ENCODE peak calls at places on chromosomes 11 and 22, in ten cellular contexts. O, J, K, U, T, H, A, F, Y and E are unnamed samples.
A peak's percentile ranks its signal among the peaks of the same experiment; 100 is the strongest.

GRCh38 chr11:64126796-64127195 is 39.1 kb downstream of the MACROD1 start:
- DNase-seq in O (no peak), J (no peak), K (no peak), U (no peak), T (no peak), H (no peak), A (no peak), F (no peak), Y (no peak), E (no peak)

GRCh38 chr11:61480261-61480660 is 28.3 kb upstream of the LRRC10B start:
- DNase-seq in O (no peak), J (no peak), K (no peak), U (no peak), T (no peak), H (no peak), A (no peak), F (no peak), Y (no peak), E (no peak)

GRCh38 chr11:58676563-58677135 is 54.2 kb downstream of the CNTF start:
- DNase-seq in O (no peak), J (no peak), K (no peak), U (no peak), T (no peak), H (no peak), A (no peak), F (no peak), Y (no peak), E (no peak)

GRCh38 chr11:575324-575995 is 810 bp upstream of the PHRF1 start:
- DNase-seq in O (peak; percentile 88), J (peak; percentile 80), K (no peak), U (peak; percentile 67), T (peak; percentile 59), H (no peak), A (no peak), F (peak; percentile 24), Y (no peak), E (no peak)

GRCh38 chr22:48944756-48945620 is 882.7 kb downstream of the BRD1 start:
- DNase-seq in O (no peak), J (no peak), K (no peak), U (no peak), T (no peak), H (no peak), A (no peak), F (no peak), Y (no peak), E (no peak)

GRCh38 chr11:32334822-32335221 is 100.5 kb downstream of the WT1 start:
- DNase-seq in O (peak; percentile 73), J (peak; percentile 45), K (no peak), U (no peak), T (peak; percentile 22), H (peak; percentile 26), A (no peak), F (peak; percentile 55), Y (peak; percentile 80), E (peak; percentile 20)

GRCh38 chr11:2525941-2526807 is 81.4 kb downstream of the KCNQ1 start:
- DNase-seq in O (no peak), J (no peak), K (no peak), U (no peak), T (no peak), H (no peak), A (no peak), F (no peak), Y (no peak), E (no peak)

GRCh38 chr11:62025429-62026105 is 58.1 kb upstream of the FTH1 start:
- DNase-seq in O (no peak), J (peak; percentile 96), K (peak; percentile 91), U (peak; percentile 98), T (peak; percentile 92), H (peak; percentile 87), A (peak; percentile 75), F (peak; percentile 82), Y (no peak), E (no peak)

GRCh38 chr22:48428556-48429371 is 1398.9 kb downstream of the BRD1 start:
- DNase-seq in O (no peak), J (peak; percentile 50), K (no peak), U (no peak), T (no peak), H (no peak), A (peak; percentile 78), F (no peak), Y (no peak), E (no peak)

GRCh38 chr22:20083157-20083890 is 3.3 kb downstream of the DGCR8 start:
- DNase-seq in O (no peak), J (no peak), K (no peak), U (no peak), T (no peak), H (no peak), A (no peak), F (no peak), Y (no peak), E (no peak)

GRCh38 chr22:20086101-20086599 is 6.1 kb downstream of the DGCR8 start:
- DNase-seq in O (no peak), J (no peak), K (no peak), U (no peak), T (no peak), H (no peak), A (no peak), F (no peak), Y (no peak), E (no peak)

GRCh38 chr22:20084547-20085413 is 4.7 kb downstream of the DGCR8 start:
- DNase-seq in O (peak; percentile 89), J (peak; percentile 27), K (no peak), U (no peak), T (no peak), H (peak; percentile 47), A (peak; percentile 7), F (no peak), Y (peak; percentile 61), E (peak; percentile 45)

GRCh38 chr22:20085651-20086050 is 5.6 kb downstream of the DGCR8 start:
- DNase-seq in O (no peak), J (no peak), K (no peak), U (no peak), T (no peak), H (no peak), A (no peak), F (no peak), Y (no peak), E (no peak)

GRCh38 chr22:20083891-20084546 is 4.0 kb downstream of the DGCR8 start:
- DNase-seq in O (no peak), J (no peak), K (no peak), U (no peak), T (no peak), H (no peak), A (no peak), F (no peak), Y (no peak), E (no peak)
- H4K20me1 ChIP-seq in O (peaks cover 57% of the 10 kb centered on the region), J (peaks cover 9% of the 10 kb centered on the region), K (peaks cover 70% of the 10 kb centered on the region), U (peaks cover 2% of the 10 kb centered on the region), T (peaks cover 40% of the 10 kb centered on the region), H (peaks cover 51% of the 10 kb centered on the region), A (no peaks in the 10 kb centered on the region), F (peaks cover 11% of the 10 kb centered on the region), Y (no peaks in the 10 kb centered on the region), E (peaks cover 78% of the 10 kb centered on the region)

DNA sequence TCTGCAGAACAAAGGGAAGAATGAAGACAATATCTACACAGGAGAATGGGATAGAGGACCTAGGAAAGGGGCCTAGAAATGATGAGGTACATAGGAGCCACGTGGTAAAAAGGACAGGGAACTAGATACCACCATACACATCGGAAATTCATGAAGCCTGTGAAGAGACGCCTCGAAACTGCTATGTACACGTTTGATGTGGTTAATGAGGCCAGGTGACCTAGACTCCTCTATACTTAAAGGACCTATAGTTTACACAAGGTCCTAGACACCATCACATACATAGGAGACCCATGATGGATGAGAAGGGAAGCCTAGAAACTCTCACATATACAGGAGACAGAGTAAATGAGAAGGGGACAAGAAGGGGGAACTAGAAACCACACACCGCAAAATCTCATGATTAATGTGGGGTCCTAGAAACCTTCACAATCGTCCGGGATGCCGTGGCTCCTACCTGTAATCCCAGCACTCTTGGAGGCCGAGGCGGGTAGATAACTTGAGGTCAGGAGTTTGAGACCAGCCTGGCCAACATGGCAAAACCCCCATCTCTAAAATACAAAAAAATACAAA is 23.8 kb downstream of the RHBDD3 start:
- DNase-seq in O (no peak), J (no peak), K (no peak), U (no peak), T (no peak), H (no peak), A (no peak), F (no peak), Y (no peak), E (no peak)
- H4K20me1 ChIP-seq in O (no peaks in the 10 kb centered on the region), J (no peaks in the 10 kb centered on the region), K (no peaks in the 10 kb centered on the region), U (no peaks in the 10 kb centered on the region), T (no peaks in the 10 kb centered on the region), H (no peaks in the 10 kb centered on the region), A (no peaks in the 10 kb centered on the region), F (no peaks in the 10 kb centered on the region), Y (peaks cover 9% of the 10 kb centered on the region), E (no peaks in the 10 kb centered on the region)

GRCh38 chr22:26565889-26566288 is 24.0 kb downstream of the TPST2 start:
- DNase-seq in O (no peak), J (no peak), K (no peak), U (no peak), T (no peak), H (no peak), A (no peak), F (no peak), Y (no peak), E (no peak)

GRCh38 chr22:26565181-26565580 is 24.8 kb downstream of the TPST2 start:
- DNase-seq in O (no peak), J (no peak), K (no peak), U (peak; percentile 51), T (no peak), H (no peak), A (no peak), F (no peak), Y (peak; percentile 56), E (no peak)

GRCh38 chr22:26564181-26564580 is 25.8 kb downstream of the TPST2 start:
- DNase-seq in O (no peak), J (no peak), K (no peak), U (peak; percentile 83), T (no peak), H (no peak), A (no peak), F (no peak), Y (no peak), E (no peak)

GRCh38 chr22:26563022-26563421 is 26.9 kb downstream of the TPST2 start:
- DNase-seq in O (peak; percentile 49), J (no peak), K (no peak), U (no peak), T (no peak), H (no peak), A (no peak), F (no peak), Y (no peak), E (no peak)

GRCh38 chr22:26564672-26565071 is 25.3 kb downstream of the TPST2 start:
- DNase-seq in O (no peak), J (no peak), K (no peak), U (no peak), T (no peak), H (no peak), A (no peak), F (no peak), Y (no peak), E (no peak)
- H4K20me1 ChIP-seq in O (peaks cover 6% of the 10 kb centered on the region), J (no peaks in the 10 kb centered on the region), K (peaks cover 19% of the 10 kb centered on the region), U (no peaks in the 10 kb centered on the region), T (no peaks in the 10 kb centered on the region), H (no peaks in the 10 kb centered on the region), A (no peaks in the 10 kb centered on the region), F (no peaks in the 10 kb centered on the region), Y (no peaks in the 10 kb centered on the region), E (peaks cover 21% of the 10 kb centered on the region)

GRCh38 chr11:66275396-66275795 is 2.6 kb upstream of the CNIH2 start:
- DNase-seq in O (no peak), J (no peak), K (no peak), U (no peak), T (no peak), H (no peak), A (no peak), F (no peak), Y (no peak), E (no peak)
- H4K20me1 ChIP-seq in O (no peaks in the 10 kb centered on the region), J (peaks cover 6% of the 10 kb centered on the region), K (peaks cover 26% of the 10 kb centered on the region), U (no peaks in the 10 kb centered on the region), T (peaks cover 13% of the 10 kb centered on the region), H (peaks cover 10% of the 10 kb centered on the region), A (no peaks in the 10 kb centered on the region), F (no peaks in the 10 kb centered on the region), Y (no peaks in the 10 kb centered on the region), E (peaks cover 64% of the 10 kb centered on the region)

GRCh38 chr22:46779023-46779422 is 16.6 kb downstream of the TBC1D22A start:
- DNase-seq in O (no peak), J (no peak), K (no peak), U (no peak), T (no peak), H (no peak), A (no peak), F (no peak), Y (no peak), E (no peak)
- H4K20me1 ChIP-seq in O (peaks cover 4% of the 10 kb centered on the region), J (peaks cover 12% of the 10 kb centered on the region), K (peaks cover 52% of the 10 kb centered on the region), U (no peaks in the 10 kb centered on the region), T (no peaks in the 10 kb centered on the region), H (peaks cover 21% of the 10 kb centered on the region), A (no peaks in the 10 kb centered on the region), F (no peaks in the 10 kb centered on the region), Y (peaks cover 3% of the 10 kb centered on the region), E (peaks cover 58% of the 10 kb centered on the region)